ENCODE peak calls at places on chromosome X, in eight cellular contexts. One of them, this sample, is unnamed.

GRCh38 chrX:24166078-24166477 is 16.5 kb downstream of the ZFX start:
- DNase-seq in CD4-positive, CD25-positive, alpha-beta regulatory T cell: no peak
- DNase-seq in prostate gland: no peak
- DNase-seq in thyroid gland: no peak
- DNase-seq in heart left ventricle: no peak
- DNase-seq in effector memory CD4-positive, alpha-beta T cell: no peak
- DNase-seq in CD8-positive, alpha-beta T cell: no peak
- DNase-seq in aorta: no peak
- DNase-seq in this sample: no peak

GRCh38 chrX:102958794-102959193 is 21.7 kb downstream of the RAB40AL start:
- DNase-seq in CD4-positive, CD25-positive, alpha-beta regulatory T cell: no peak
- DNase-seq in prostate gland: no peak
- DNase-seq in thyroid gland: no peak
- DNase-seq in heart left ventricle: no peak
- DNase-seq in effector memory CD4-positive, alpha-beta T cell: no peak
- DNase-seq in CD8-positive, alpha-beta T cell: no peak
- DNase-seq in aorta: no peak
- DNase-seq in this sample: no peak

GRCh38 chrX:129496625-129497024 is 26.7 kb downstream of the SMARCA1 start:
- DNase-seq in CD4-positive, CD25-positive, alpha-beta regulatory T cell: no peak
- DNase-seq in prostate gland: no peak
- DNase-seq in thyroid gland: no peak
- DNase-seq in heart left ventricle: no peak
- DNase-seq in effector memory CD4-positive, alpha-beta T cell: no peak
- DNase-seq in CD8-positive, alpha-beta T cell: no peak
- DNase-seq in aorta: no peak
- DNase-seq in this sample: no peak

GRCh38 chrX:41377624-41378023 is 43.7 kb downstream of the DDX3X start:
- DNase-seq in CD4-positive, CD25-positive, alpha-beta regulatory T cell: no peak
- DNase-seq in prostate gland: no peak
- DNase-seq in thyroid gland: no peak
- DNase-seq in heart left ventricle: no peak
- DNase-seq in effector memory CD4-positive, alpha-beta T cell: no peak
- DNase-seq in CD8-positive, alpha-beta T cell: no peak
- DNase-seq in aorta: no peak
- DNase-seq in this sample: no peak

GRCh38 chrX:38941675-38942074 is 140.4 kb downstream of the MID1IP1 start:
- DNase-seq in CD4-positive, CD25-positive, alpha-beta regulatory T cell: no peak
- DNase-seq in prostate gland: no peak
- DNase-seq in thyroid gland: no peak
- DNase-seq in heart left ventricle: no peak
- DNase-seq in effector memory CD4-positive, alpha-beta T cell: no peak
- DNase-seq in CD8-positive, alpha-beta T cell: no peak
- DNase-seq in aorta: no peak
- DNase-seq in this sample: no peak

GRCh38 chrX:29903365-29903764 is 312.0 kb upstream of the MAGEB2 start:
- DNase-seq in CD4-positive, CD25-positive, alpha-beta regulatory T cell: no peak
- DNase-seq in prostate gland: no peak
- DNase-seq in thyroid gland: no peak
- DNase-seq in heart left ventricle: no peak
- DNase-seq in effector memory CD4-positive, alpha-beta T cell: no peak
- DNase-seq in CD8-positive, alpha-beta T cell: no peak
- DNase-seq in aorta: no peak
- DNase-seq in this sample: no peak

GRCh38 chrX:40227111-40227510 is 129.4 kb upstream of the BCOR start:
- DNase-seq in CD4-positive, CD25-positive, alpha-beta regulatory T cell: no peak
- DNase-seq in prostate gland: no peak
- DNase-seq in thyroid gland: no peak
- DNase-seq in heart left ventricle: no peak
- DNase-seq in effector memory CD4-positive, alpha-beta T cell: no peak
- DNase-seq in CD8-positive, alpha-beta T cell: no peak
- DNase-seq in aorta: no peak
- DNase-seq in this sample: no peak

GRCh38 chrX:11629593-11630211 is 36.0 kb downstream of the ARHGAP6 start:
- DNase-seq in CD4-positive, CD25-positive, alpha-beta regulatory T cell: no peak
- DNase-seq in prostate gland: no peak
- DNase-seq in thyroid gland: peak; percentile 0
- DNase-seq in heart left ventricle: peak; percentile 65
- DNase-seq in effector memory CD4-positive, alpha-beta T cell: no peak
- DNase-seq in CD8-positive, alpha-beta T cell: no peak
- DNase-seq in aorta: peak; percentile 53
- DNase-seq in this sample: no peak

GRCh38 chrX:40310016-40310415 is 212.3 kb upstream of the BCOR start:
- DNase-seq in CD4-positive, CD25-positive, alpha-beta regulatory T cell: no peak
- DNase-seq in prostate gland: no peak
- DNase-seq in thyroid gland: no peak
- DNase-seq in heart left ventricle: peak; percentile 18
- DNase-seq in effector memory CD4-positive, alpha-beta T cell: no peak
- DNase-seq in CD8-positive, alpha-beta T cell: no peak
- DNase-seq in aorta: no peak
- DNase-seq in this sample: no peak

GRCh38 chrX:135490979-135491514 is 29.4 kb upstream of the INTS6L start:
- DNase-seq in CD4-positive, CD25-positive, alpha-beta regulatory T cell: no peak
- DNase-seq in prostate gland: no peak
- DNase-seq in thyroid gland: no peak
- DNase-seq in heart left ventricle: no peak
- DNase-seq in effector memory CD4-positive, alpha-beta T cell: no peak
- DNase-seq in CD8-positive, alpha-beta T cell: no peak
- DNase-seq in aorta: no peak
- DNase-seq in this sample: no peak

GRCh38 chrX:122866527-122866926 is 317.6 kb upstream of the GRIA3 start:
- DNase-seq in CD4-positive, CD25-positive, alpha-beta regulatory T cell: no peak
- DNase-seq in prostate gland: no peak
- DNase-seq in thyroid gland: no peak
- DNase-seq in heart left ventricle: no peak
- DNase-seq in effector memory CD4-positive, alpha-beta T cell: no peak
- DNase-seq in CD8-positive, alpha-beta T cell: no peak
- DNase-seq in aorta: no peak
- DNase-seq in this sample: no peak

GRCh38 chrX:103607385-103608304 is at the start of gene TCEAL3:
- DNase-seq in CD4-positive, CD25-positive, alpha-beta regulatory T cell: peak; percentile 48
- DNase-seq in prostate gland: peak; percentile 54
- DNase-seq in thyroid gland: peak; percentile 69
- DNase-seq in heart left ventricle: peak; percentile 41
- DNase-seq in effector memory CD4-positive, alpha-beta T cell: peak; percentile 38
- DNase-seq in CD8-positive, alpha-beta T cell: peak; percentile 48
- DNase-seq in aorta: peak; percentile 70
- DNase-seq in this sample: peak; percentile 52

GRCh38 chrX:53082773-53083616 is 828 bp downstream of the TSPYL2 start:
- DNase-seq in CD4-positive, CD25-positive, alpha-beta regulatory T cell: no peak
- DNase-seq in prostate gland: no peak
- DNase-seq in thyroid gland: no peak
- DNase-seq in heart left ventricle: no peak
- DNase-seq in effector memory CD4-positive, alpha-beta T cell: no peak
- DNase-seq in CD8-positive, alpha-beta T cell: no peak
- DNase-seq in aorta: no peak
- DNase-seq in this sample: no peak

GRCh38 chrX:43423876-43424275 is 232.2 kb upstream of the MAOA start:
- DNase-seq in CD4-positive, CD25-positive, alpha-beta regulatory T cell: no peak
- DNase-seq in prostate gland: no peak
- DNase-seq in thyroid gland: no peak
- DNase-seq in heart left ventricle: no peak
- DNase-seq in effector memory CD4-positive, alpha-beta T cell: no peak
- DNase-seq in CD8-positive, alpha-beta T cell: no peak
- DNase-seq in aorta: no peak
- DNase-seq in this sample: no peak

GRCh38 chrX:55357236-55357635 is 92.5 kb upstream of the PAGE3 start:
- DNase-seq in CD4-positive, CD25-positive, alpha-beta regulatory T cell: no peak
- DNase-seq in prostate gland: no peak
- DNase-seq in thyroid gland: no peak
- DNase-seq in heart left ventricle: no peak
- DNase-seq in effector memory CD4-positive, alpha-beta T cell: no peak
- DNase-seq in CD8-positive, alpha-beta T cell: no peak
- DNase-seq in aorta: no peak
- DNase-seq in this sample: no peak

GRCh38 chrX:120090208-120090607 is 12.7 kb upstream of the RHOXF2B start:
- DNase-seq in CD4-positive, CD25-positive, alpha-beta regulatory T cell: no peak
- DNase-seq in prostate gland: no peak
- DNase-seq in thyroid gland: no peak
- DNase-seq in heart left ventricle: no peak
- DNase-seq in effector memory CD4-positive, alpha-beta T cell: no peak
- DNase-seq in CD8-positive, alpha-beta T cell: no peak
- DNase-seq in aorta: no peak
- DNase-seq in this sample: no peak

GRCh38 chrX:41921492-41922124 is 1.7 kb downstream of the CASK start:
- DNase-seq in CD4-positive, CD25-positive, alpha-beta regulatory T cell: no peak
- DNase-seq in prostate gland: peak; percentile 5
- DNase-seq in thyroid gland: no peak
- DNase-seq in heart left ventricle: no peak
- DNase-seq in effector memory CD4-positive, alpha-beta T cell: no peak
- DNase-seq in CD8-positive, alpha-beta T cell: no peak
- DNase-seq in aorta: no peak
- DNase-seq in this sample: no peak

GRCh38 chrX:120759685-120760084 is 116.0 kb downstream of the CT47B1 start:
- DNase-seq in CD4-positive, CD25-positive, alpha-beta regulatory T cell: no peak
- DNase-seq in prostate gland: no peak
- DNase-seq in thyroid gland: no peak
- DNase-seq in heart left ventricle: no peak
- DNase-seq in effector memory CD4-positive, alpha-beta T cell: no peak
- DNase-seq in CD8-positive, alpha-beta T cell: no peak
- DNase-seq in aorta: no peak
- DNase-seq in this sample: no peak

GRCh38 chrX:65406532-65406931 is 128.1 kb downstream of the LAS1L start:
- DNase-seq in CD4-positive, CD25-positive, alpha-beta regulatory T cell: no peak
- DNase-seq in prostate gland: no peak
- DNase-seq in thyroid gland: no peak
- DNase-seq in heart left ventricle: no peak
- DNase-seq in effector memory CD4-positive, alpha-beta T cell: no peak
- DNase-seq in CD8-positive, alpha-beta T cell: no peak
- DNase-seq in aorta: no peak
- DNase-seq in this sample: no peak

GRCh38 chrX:15989716-15990115 is 133.6 kb upstream of the GRPR start:
- DNase-seq in CD4-positive, CD25-positive, alpha-beta regulatory T cell: no peak
- DNase-seq in prostate gland: no peak
- DNase-seq in thyroid gland: no peak
- DNase-seq in heart left ventricle: no peak
- DNase-seq in effector memory CD4-positive, alpha-beta T cell: no peak
- DNase-seq in CD8-positive, alpha-beta T cell: no peak
- DNase-seq in aorta: no peak
- DNase-seq in this sample: no peak

GRCh38 chrX:151153086-151153485 is 23.3 kb upstream of the GPR50 start:
- DNase-seq in CD4-positive, CD25-positive, alpha-beta regulatory T cell: no peak
- DNase-seq in prostate gland: no peak
- DNase-seq in thyroid gland: peak; percentile 9
- DNase-seq in heart left ventricle: no peak
- DNase-seq in effector memory CD4-positive, alpha-beta T cell: no peak
- DNase-seq in CD8-positive, alpha-beta T cell: no peak
- DNase-seq in aorta: no peak
- DNase-seq in this sample: no peak

GRCh38 chrX:110795645-110796510 is at the start of gene CHRDL1:
- DNase-seq in CD4-positive, CD25-positive, alpha-beta regulatory T cell: no peak
- DNase-seq in prostate gland: peak; percentile 9
- DNase-seq in thyroid gland: peak; percentile 58
- DNase-seq in heart left ventricle: peak; percentile 11
- DNase-seq in effector memory CD4-positive, alpha-beta T cell: no peak
- DNase-seq in CD8-positive, alpha-beta T cell: no peak
- DNase-seq in aorta: peak; percentile 50
- DNase-seq in this sample: no peak

GRCh38 chrX:51182545-51182944 is 150.1 kb upstream of the NUDT10 start:
- DNase-seq in CD4-positive, CD25-positive, alpha-beta regulatory T cell: no peak
- DNase-seq in prostate gland: no peak
- DNase-seq in thyroid gland: no peak
- DNase-seq in heart left ventricle: no peak
- DNase-seq in effector memory CD4-positive, alpha-beta T cell: no peak
- DNase-seq in CD8-positive, alpha-beta T cell: no peak
- DNase-seq in aorta: no peak
- DNase-seq in this sample: no peak

GRCh38 chrX:103845165-103845653 is 13.2 kb upstream of the RAB9B start:
- DNase-seq in CD4-positive, CD25-positive, alpha-beta regulatory T cell: peak; percentile 26
- DNase-seq in prostate gland: peak; percentile 10
- DNase-seq in thyroid gland: peak; percentile 52
- DNase-seq in heart left ventricle: peak; percentile 28
- DNase-seq in effector memory CD4-positive, alpha-beta T cell: peak; percentile 30
- DNase-seq in CD8-positive, alpha-beta T cell: peak; percentile 40
- DNase-seq in aorta: peak; percentile 67
- DNase-seq in this sample: peak; percentile 20

GRCh38 chrX:1244164-1245076 is 24.2 kb upstream of the CSF2RA start:
- DNase-seq in CD4-positive, CD25-positive, alpha-beta regulatory T cell: no peak
- DNase-seq in prostate gland: no peak
- DNase-seq in thyroid gland: no peak
- DNase-seq in heart left ventricle: no peak
- DNase-seq in effector memory CD4-positive, alpha-beta T cell: no peak
- DNase-seq in CD8-positive, alpha-beta T cell: no peak
- DNase-seq in aorta: no peak
- DNase-seq in this sample: no peak

GRCh38 chrX:31546130-31546529 is 474.3 kb upstream of the FTHL17 start:
- DNase-seq in CD4-positive, CD25-positive, alpha-beta regulatory T cell: no peak
- DNase-seq in prostate gland: no peak
- DNase-seq in thyroid gland: no peak
- DNase-seq in heart left ventricle: no peak
- DNase-seq in effector memory CD4-positive, alpha-beta T cell: no peak
- DNase-seq in CD8-positive, alpha-beta T cell: no peak
- DNase-seq in aorta: peak; percentile 53
- DNase-seq in this sample: no peak
- H3K4me3 ChIP-seq in CD4-positive, CD25-positive, alpha-beta regulatory T cell: no peak overlapping the region
- H3K4me3 ChIP-seq in prostate gland: no peak overlapping the region
- H3K4me3 ChIP-seq in thyroid gland: no peak overlapping the region
- H3K4me3 ChIP-seq in heart left ventricle: no peak overlapping the region
- H3K4me3 ChIP-seq in effector memory CD4-positive, alpha-beta T cell: no peak overlapping the region
- H3K4me3 ChIP-seq in CD8-positive, alpha-beta T cell: no peak overlapping the region
- H3K4me3 ChIP-seq in aorta: no peak overlapping the region
- H3K4me3 ChIP-seq in this sample: no peak overlapping the region

DNA sequence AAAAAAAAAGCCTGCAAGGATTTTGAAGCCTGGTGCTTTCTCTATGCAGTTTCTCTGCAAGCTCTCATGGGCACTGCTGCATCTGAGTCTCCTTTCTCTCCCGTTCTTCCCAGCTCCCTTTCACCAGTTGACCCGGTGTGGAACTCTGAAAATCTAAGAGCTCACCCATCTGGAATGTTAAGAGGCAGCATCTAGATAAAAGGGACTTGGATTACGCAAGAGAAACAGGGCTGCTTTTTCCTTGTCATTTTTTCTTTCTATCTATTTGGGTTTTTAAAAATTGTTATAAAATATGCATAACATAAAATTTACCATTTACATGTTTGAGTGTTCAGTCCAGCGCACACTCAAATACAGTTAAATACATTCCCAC is 95.2 kb upstream of the RPS6KA3 start:
- DNase-seq in CD4-positive, CD25-positive, alpha-beta regulatory T cell: no peak
- DNase-seq in prostate gland: no peak
- DNase-seq in thyroid gland: peak; percentile 37
- DNase-seq in heart left ventricle: no peak
- DNase-seq in effector memory CD4-positive, alpha-beta T cell: no peak
- DNase-seq in CD8-positive, alpha-beta T cell: no peak
- DNase-seq in aorta: no peak
- DNase-seq in this sample: no peak
- H3K4me1 ChIP-seq in CD4-positive, CD25-positive, alpha-beta regulatory T cell: no peaks in the 10 kb centered on the region
- H3K4me1 ChIP-seq in prostate gland: no peaks in the 10 kb centered on the region
- H3K4me1 ChIP-seq in thyroid gland: no peaks in the 10 kb centered on the region
- H3K4me1 ChIP-seq in heart left ventricle: peaks cover 5% of the 10 kb centered on the region
- H3K4me1 ChIP-seq in effector memory CD4-positive, alpha-beta T cell: no peaks in the 10 kb centered on the region
- H3K4me1 ChIP-seq in CD8-positive, alpha-beta T cell: no peaks in the 10 kb centered on the region
- H3K4me1 ChIP-seq in aorta: no peaks in the 10 kb centered on the region
- H3K4me1 ChIP-seq in this sample: no peaks in the 10 kb centered on the region

GRCh38 chrX:83511208-83511607 is 3.1 kb downstream of the POU3F4 start:
- DNase-seq in CD4-positive, CD25-positive, alpha-beta regulatory T cell: no peak
- DNase-seq in prostate gland: no peak
- DNase-seq in thyroid gland: no peak
- DNase-seq in heart left ventricle: no peak
- DNase-seq in effector memory CD4-positive, alpha-beta T cell: no peak
- DNase-seq in CD8-positive, alpha-beta T cell: no peak
- DNase-seq in aorta: no peak
- DNase-seq in this sample: no peak
- H3K4me3 ChIP-seq in CD4-positive, CD25-positive, alpha-beta regulatory T cell: no peak overlapping the region
- H3K4me3 ChIP-seq in prostate gland: no peak overlapping the region
- H3K4me3 ChIP-seq in thyroid gland: no peak overlapping the region
- H3K4me3 ChIP-seq in heart left ventricle: no peak overlapping the region
- H3K4me3 ChIP-seq in effector memory CD4-positive, alpha-beta T cell: no peak overlapping the region
- H3K4me3 ChIP-seq in CD8-positive, alpha-beta T cell: no peak overlapping the region
- H3K4me3 ChIP-seq in aorta: no peak overlapping the region
- H3K4me3 ChIP-seq in this sample: no peak overlapping the region

GRCh38 chrX:20529301-20529700 is 262.6 kb upstream of the RPS6KA3 start:
- DNase-seq in CD4-positive, CD25-positive, alpha-beta regulatory T cell: no peak
- DNase-seq in prostate gland: no peak
- DNase-seq in thyroid gland: no peak
- DNase-seq in heart left ventricle: no peak
- DNase-seq in effector memory CD4-positive, alpha-beta T cell: no peak
- DNase-seq in CD8-positive, alpha-beta T cell: no peak
- DNase-seq in aorta: no peak
- DNase-seq in this sample: no peak
- H3K4me1 ChIP-seq in CD4-positive, CD25-positive, alpha-beta regulatory T cell: no peaks in the 10 kb centered on the region
- H3K4me1 ChIP-seq in prostate gland: no peaks in the 10 kb centered on the region
- H3K4me1 ChIP-seq in thyroid gland: no peaks in the 10 kb centered on the region
- H3K4me1 ChIP-seq in heart left ventricle: no peaks in the 10 kb centered on the region
- H3K4me1 ChIP-seq in effector memory CD4-positive, alpha-beta T cell: no peaks in the 10 kb centered on the region
- H3K4me1 ChIP-seq in CD8-positive, alpha-beta T cell: peaks cover 2% of the 10 kb centered on the region
- H3K4me1 ChIP-seq in aorta: no peaks in the 10 kb centered on the region
- H3K4me1 ChIP-seq in this sample: no peaks in the 10 kb centered on the region